ENCODE peak calls at places on chromosomes 16 and 17, in five cellular contexts. One of them, this sample, is unnamed.

GRCh38 chr16:14357328-14357727 is 272.7 kb downstream of the PARN start:
- DNase-seq in GM12878: no peak
- DNase-seq in SK-N-SH: no peak
- DNase-seq in K562: no peak
- DNase-seq in H1: no peak
- DNase-seq in this sample: no peak

GRCh38 chr16:85306071-85306792 is 194.0 kb upstream of the CIBAR2 start:
- DNase-seq in H1: no peak
- DNase-seq in GM12878: peak; percentile 30
- DNase-seq in SK-N-SH: no peak
- DNase-seq in K562: peak; percentile 95
- DNase-seq in this sample: peak; percentile 84

GRCh38 chr17:17809527-17810373 is 27.0 kb downstream of the SREBF1 start:
- DNase-seq in H1: peak; percentile 50
- DNase-seq in SK-N-SH: peak; percentile 77
- DNase-seq in GM12878: no peak
- DNase-seq in K562: no peak
- DNase-seq in this sample: no peak

GRCh38 chr16:84183911-84184310 is 2.9 kb downstream of the TAF1C start:
- DNase-seq in K562: no peak
- DNase-seq in H1: no peak
- DNase-seq in SK-N-SH: no peak
- DNase-seq in GM12878: no peak
- DNase-seq in this sample: no peak

GRCh38 chr16:11502239-11502638 is 84.5 kb downstream of the LITAF start:
- DNase-seq in GM12878: no peak
- DNase-seq in SK-N-SH: no peak
- DNase-seq in H1: no peak
- DNase-seq in K562: no peak
- DNase-seq in this sample: no peak

GRCh38 chr16:85492617-85492957 is 120.5 kb upstream of the GSE1 start:
- DNase-seq in SK-N-SH: no peak
- DNase-seq in K562: no peak
- DNase-seq in H1: no peak
- DNase-seq in GM12878: no peak
- DNase-seq in this sample: no peak

GRCh38 chr16:10335681-10336080 is 50.2 kb upstream of the ATF7IP2 start:
- DNase-seq in K562: no peak
- DNase-seq in GM12878: no peak
- DNase-seq in SK-N-SH: no peak
- DNase-seq in H1: no peak
- DNase-seq in this sample: no peak

GRCh38 chr17:11641521-11642275 is 43.4 kb downstream of the DNAH9 start:
- DNase-seq in GM12878: no peak
- DNase-seq in H1: no peak
- DNase-seq in SK-N-SH: no peak
- DNase-seq in K562: no peak
- DNase-seq in this sample: no peak

GRCh38 chr17:41393294-41393693 is 4.1 kb downstream of the KRT31 start:
- DNase-seq in K562: no peak
- DNase-seq in SK-N-SH: no peak
- DNase-seq in GM12878: no peak
- DNase-seq in H1: no peak
- DNase-seq in this sample: no peak

GRCh38 chr16:85057948-85058347 is 30.4 kb downstream of the KIAA0513 start:
- DNase-seq in K562: no peak
- DNase-seq in H1: no peak
- DNase-seq in SK-N-SH: no peak
- DNase-seq in GM12878: peak; percentile 59
- DNase-seq in this sample: no peak

GRCh38 chr17:44546711-44547606 is 10.3 kb upstream of the FZD2 start:
- DNase-seq in H1: no peak
- DNase-seq in GM12878: no peak
- DNase-seq in K562: peak; percentile 43
- DNase-seq in SK-N-SH: no peak
- DNase-seq in this sample: no peak

GRCh38 chr17:7313028-7313889 is 1.9 kb downstream of the GPS2 start:
- DNase-seq in K562: peak; percentile 51
- DNase-seq in GM12878: no peak
- DNase-seq in H1: no peak
- DNase-seq in SK-N-SH: no peak
- DNase-seq in this sample: peak; percentile 45

GRCh38 chr17:67156269-67157199 is 88.5 kb downstream of the HELZ start:
- DNase-seq in GM12878: no peak
- DNase-seq in H1: no peak
- DNase-seq in SK-N-SH: no peak
- DNase-seq in K562: peak; percentile 47
- DNase-seq in this sample: no peak

GRCh38 chr16:1170076-1170418 is 17.1 kb downstream of the CACNA1H start:
- DNase-seq in K562: no peak
- DNase-seq in GM12878: no peak
- DNase-seq in SK-N-SH: no peak
- DNase-seq in H1: no peak
- DNase-seq in this sample: no peak

GRCh38 chr17:16911141-16911937 is 60.6 kb downstream of the TNFRSF13B start:
- DNase-seq in H1: no peak
- DNase-seq in K562: no peak
- DNase-seq in SK-N-SH: no peak
- DNase-seq in GM12878: no peak
- DNase-seq in this sample: no peak

GRCh38 chr16:6066601-6067000 is 969.0 kb upstream of the EEF2KMT start:
- DNase-seq in GM12878: no peak
- DNase-seq in K562: no peak
- DNase-seq in SK-N-SH: no peak
- DNase-seq in H1: no peak
- DNase-seq in this sample: no peak

GRCh38 chr17:4124994-4125393 is 17.8 kb downstream of the ZZEF1 start:
- DNase-seq in K562: no peak
- DNase-seq in GM12878: no peak
- DNase-seq in SK-N-SH: no peak
- DNase-seq in H1: no peak
- DNase-seq in this sample: no peak

GRCh38 chr16:67672306-67672705 is 5.7 kb downstream of the C16orf86 start:
- DNase-seq in GM12878: no peak
- DNase-seq in SK-N-SH: no peak
- DNase-seq in K562: no peak
- DNase-seq in H1: no peak
- DNase-seq in this sample: no peak

GRCh38 chr17:9874722-9875121 is 30.3 kb downstream of the RCVRN start:
- DNase-seq in GM12878: no peak
- DNase-seq in SK-N-SH: no peak
- DNase-seq in K562: no peak
- DNase-seq in H1: no peak
- DNase-seq in this sample: no peak

GRCh38 chr16:10619271-10619849 is 39.0 kb upstream of the EMP2 start:
- DNase-seq in GM12878: no peak
- DNase-seq in H1: no peak
- DNase-seq in K562: peak; percentile 71
- DNase-seq in SK-N-SH: peak; percentile 75
- DNase-seq in this sample: no peak

GRCh38 chr17:17152385-17152784 is 53.7 kb downstream of the PLD6 start:
- DNase-seq in H1: no peak
- DNase-seq in K562: no peak
- DNase-seq in SK-N-SH: no peak
- DNase-seq in GM12878: no peak
- DNase-seq in this sample: no peak

GRCh38 chr17:57921342-57921741 is 33.9 kb downstream of the CUEDC1 start:
- DNase-seq in H1: no peak
- DNase-seq in K562: no peak
- DNase-seq in SK-N-SH: no peak
- DNase-seq in GM12878: no peak
- DNase-seq in this sample: no peak

GRCh38 chr16:19113577-19114358 is at the start of gene ITPRIPL2:
- DNase-seq in H1: no peak
- DNase-seq in K562: peak; percentile 66
- DNase-seq in SK-N-SH: peak; percentile 92
- DNase-seq in GM12878: no peak
- DNase-seq in this sample: peak; percentile 67

GRCh38 chr17:53313746-53314145 is 509.0 kb upstream of the KIF2B start:
- DNase-seq in K562: no peak
- DNase-seq in GM12878: no peak
- DNase-seq in H1: no peak
- DNase-seq in SK-N-SH: no peak
- DNase-seq in this sample: no peak

GRCh38 chr16:30186444-30186781 is 3.0 kb downstream of the CORO1A start:
- DNase-seq in SK-N-SH: no peak
- DNase-seq in GM12878: no peak
- DNase-seq in K562: no peak
- DNase-seq in H1: no peak
- DNase-seq in this sample: no peak

GRCh38 chr16:67733734-67734470 is 14.8 kb upstream of the GFOD2 start:
- DNase-seq in K562: no peak
- DNase-seq in H1: no peak
- DNase-seq in SK-N-SH: no peak
- DNase-seq in GM12878: no peak
- DNase-seq in this sample: no peak

GRCh38 chr16:10150906-10151305 is 31.3 kb downstream of the GRIN2A start:
- DNase-seq in SK-N-SH: no peak
- DNase-seq in K562: no peak
- DNase-seq in GM12878: no peak
- DNase-seq in H1: no peak
- DNase-seq in this sample: no peak

GRCh38 chr17:74445156-74445555 is 13.3 kb downstream of the GPRC5C start:
- DNase-seq in H1: no peak
- DNase-seq in SK-N-SH: no peak
- DNase-seq in GM12878: no peak
- DNase-seq in K562: no peak
- DNase-seq in this sample: no peak

DNA sequence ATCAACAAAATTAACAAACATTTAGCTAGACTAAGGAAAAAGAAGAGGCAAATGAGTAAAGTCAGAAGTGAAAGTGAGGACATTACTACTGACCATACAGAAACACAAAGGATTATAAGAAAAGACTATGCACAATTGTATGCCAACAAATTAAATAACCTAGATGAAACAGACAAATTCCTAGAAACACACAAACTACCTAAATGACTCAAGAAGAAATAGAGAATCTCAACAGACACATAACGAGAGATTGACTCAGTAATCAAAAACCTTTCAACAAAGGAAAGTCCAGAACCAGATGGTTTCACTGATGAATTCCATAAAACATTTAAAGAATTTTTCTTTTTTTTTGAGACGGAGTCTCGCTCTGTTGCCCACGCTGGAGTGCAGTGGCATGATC is 35.7 kb upstream of the MYLK3 start:
- DNase-seq in K562: no peak
- DNase-seq in SK-N-SH: no peak
- DNase-seq in H1: no peak
- DNase-seq in GM12878: no peak
- DNase-seq in this sample: no peak
- TF ChIP-seq USF2 in K562: no peak
- TF ChIP-seq USF2 in SK-N-SH: no peak
- TF ChIP-seq USF2 in H1: no peak
- TF ChIP-seq USF2 in GM12878: no peak
- TF ChIP-seq USF2 in this sample: no peak

DNA sequence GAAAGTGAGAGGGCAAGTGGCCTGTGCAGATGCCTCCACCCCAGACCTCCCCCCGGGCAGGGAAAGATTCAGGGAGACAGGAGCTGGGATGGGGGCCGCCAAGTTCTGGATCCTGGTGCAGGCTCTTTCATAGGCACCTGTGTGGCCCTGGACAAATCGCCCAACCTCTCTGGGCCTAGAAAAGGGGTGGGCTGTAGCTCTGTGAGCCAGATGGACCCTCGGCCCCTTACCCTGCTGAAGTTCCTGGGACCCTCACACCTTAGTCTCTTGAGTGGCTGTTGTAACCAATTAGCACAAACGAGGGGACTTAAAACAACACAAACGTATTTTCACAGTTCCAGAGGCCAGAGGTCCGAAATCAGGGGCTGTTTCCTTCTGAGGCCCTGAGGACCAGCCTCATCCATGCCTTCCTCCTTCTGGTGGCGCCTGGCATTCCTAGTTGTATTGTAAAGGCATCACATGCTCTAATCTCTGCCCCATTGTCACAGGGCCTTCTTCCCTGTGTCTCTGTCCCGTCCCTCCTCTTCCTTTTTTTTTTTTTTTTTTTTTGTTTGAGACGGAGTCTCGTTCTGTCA is 352.6 kb downstream of the SEC14L1 start:
- DNase-seq in GM12878: no peak
- DNase-seq in SK-N-SH: peak; percentile 47
- DNase-seq in H1: no peak
- DNase-seq in K562: no peak
- DNase-seq in this sample: no peak
- TF ChIP-seq TAF1 in GM12878: no peak
- TF ChIP-seq TAF1 in SK-N-SH: no peak
- TF ChIP-seq TAF1 in H1: no peak
- TF ChIP-seq TAF1 in K562: no peak
- TF ChIP-seq TAF1 in this sample: no peak

DNA sequence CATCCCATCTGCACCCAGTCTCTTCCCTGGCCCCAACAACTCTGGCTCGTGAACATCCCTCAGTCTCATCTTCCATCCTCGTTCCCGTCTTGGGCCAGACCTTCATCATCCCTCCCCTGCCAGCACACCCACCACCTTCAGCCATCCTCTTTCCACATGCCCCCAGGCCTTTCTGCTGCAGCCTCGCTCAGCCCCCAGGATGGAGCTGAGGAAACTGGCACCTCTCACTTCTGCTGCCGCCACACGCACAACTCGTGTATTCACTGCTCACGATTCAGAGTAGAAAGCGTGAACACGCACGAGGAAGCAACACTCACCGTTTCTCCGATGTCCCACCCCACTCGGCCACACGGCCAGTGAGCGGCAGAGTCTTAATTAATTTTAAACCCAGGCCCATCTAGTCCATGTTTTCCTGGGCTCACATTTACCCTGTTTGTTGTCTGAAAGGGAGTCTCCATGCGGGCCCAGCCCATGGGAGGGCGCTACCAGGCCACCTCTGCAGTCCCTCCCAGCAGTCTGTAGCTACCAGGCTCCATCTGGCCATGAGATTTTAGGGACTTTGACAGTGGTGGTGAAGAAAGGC is 12.5 kb downstream of the C16orf90 start:
- DNase-seq in H1: no peak
- DNase-seq in GM12878: no peak
- DNase-seq in SK-N-SH: peak; percentile 23
- DNase-seq in K562: no peak
- DNase-seq in this sample: no peak
- TF ChIP-seq USF2 in H1: no peak
- TF ChIP-seq USF2 in GM12878: no peak
- TF ChIP-seq USF2 in SK-N-SH: no peak
- TF ChIP-seq USF2 in K562: no peak
- TF ChIP-seq USF2 in this sample: no peak

GRCh38 chr16:88530858-88531203 is 39.4 kb upstream of the ZC3H18 start:
- DNase-seq in SK-N-SH: no peak
- DNase-seq in GM12878: no peak
- DNase-seq in K562: peak; percentile 84
- DNase-seq in H1: no peak
- DNase-seq in this sample: no peak
- TF ChIP-seq TAF1 in SK-N-SH: no peak
- TF ChIP-seq TAF1 in GM12878: no peak
- TF ChIP-seq TAF1 in K562: no peak
- TF ChIP-seq TAF1 in H1: no peak
- TF ChIP-seq TAF1 in this sample: no peak

This sample was measured in HepG2.